ENCODE peak calls at places on chromosomes 7 and 10, in eight cellular contexts. I is astrocyte, G is heart right ventricle, K is esophagus squamous epithelium, D is lower lobe of right lung, J is MM.1S, U is fibroblast of pulmonary artery, L is cardiac muscle cell. B is an unnamed sample.

GRCh38 chr7:3438352-3438751 is 137.3 kb downstream of the SDK1 start:
- DNase-seq in I (no peak), G (no peak), K (no peak), D (no peak), J (no peak), U (no peak), L (peak), B (no peak)

GRCh38 chr10:115141254-115141653 is 48.1 kb downstream of the ATRNL1 start:
- DNase-seq in I (peak), G (no peak), K (no peak), D (no peak), J (peak), U (peak), L (peak), B (peak)

GRCh38 chr10:33465747-33466146 is 131.3 kb upstream of the NRP1 start:
- DNase-seq in I (no peak), G (no peak), K (no peak), D (no peak), J (no peak), U (no peak), L (no peak), B (no peak)

GRCh38 chr7:112790651-112790973 is 419 bp upstream of the TMEM168 start:
- DNase-seq in I (no peak), G (no peak), K (no peak), D (no peak), J (peak), U (no peak), L (no peak), B (peak)

GRCh38 chr10:3364768-3365480 is 192.3 kb upstream of the PITRM1 start:
- DNase-seq in I (no peak), G (no peak), K (no peak), D (no peak), J (no peak), U (no peak), L (no peak), B (no peak)

GRCh38 chr7:151756076-151756731 is 120.7 kb downstream of the PRKAG2 start:
- DNase-seq in I (peak), G (no peak), K (no peak), D (peak), J (no peak), U (peak), L (no peak), B (peak)

GRCh38 chr7:134514663-134515062 is 12.7 kb upstream of the AKR1B10 start:
- DNase-seq in I (peak), G (no peak), K (no peak), D (no peak), J (peak), U (peak), L (peak), B (peak)

GRCh38 chr7:129790136-129790535 is 162.6 kb downstream of the UBE2H start:
- DNase-seq in I (peak), G (no peak), K (no peak), D (no peak), J (no peak), U (no peak), L (no peak), B (no peak)

GRCh38 chr10:42754155-42755027 is 28.2 kb upstream of the BMS1 start:
- DNase-seq in I (no peak), G (peak), K (no peak), D (peak), J (no peak), U (peak), L (peak), B (peak)

GRCh38 chr10:71382757-71383156 is 14.0 kb upstream of the CDH23 start:
- DNase-seq in I (no peak), G (no peak), K (no peak), D (no peak), J (no peak), U (no peak), L (no peak), B (no peak)

GRCh38 chr7:101814996-101815825 is 2.2 kb upstream of the CUX1 start:
- DNase-seq in I (no peak), G (peak), K (no peak), D (peak), J (peak), U (no peak), L (peak), B (no peak)

GRCh38 chr7:94228678-94229077 is 166.0 kb upstream of the COL1A2 start:
- DNase-seq in I (peak), G (no peak), K (no peak), D (no peak), J (no peak), U (no peak), L (no peak), B (peak)

GRCh38 chr10:116994113-116994890 is 10.7 kb downstream of the SHTN1 start:
- DNase-seq in I (no peak), G (no peak), K (no peak), D (no peak), J (no peak), U (no peak), L (no peak), B (no peak)

GRCh38 chr10:62813981-62814380 is 2.2 kb downstream of the EGR2 start:
- DNase-seq in I (no peak), G (no peak), K (no peak), D (no peak), J (no peak), U (no peak), L (no peak), B (no peak)

GRCh38 chr10:35835545-35835944 is 193.4 kb upstream of the FZD8 start:
- DNase-seq in I (no peak), G (no peak), K (no peak), D (no peak), J (no peak), U (no peak), L (no peak), B (no peak)

GRCh38 chr7:132386249-132386681 is 190.0 kb downstream of the PLXNA4 start:
- DNase-seq in I (peak), G (peak), K (no peak), D (peak), J (no peak), U (peak), L (peak), B (no peak)

GRCh38 chr7:88184848-88185304 is 35.0 kb downstream of the SRI start:
- DNase-seq in I (peak), G (no peak), K (no peak), D (no peak), J (peak), U (peak), L (no peak), B (no peak)

GRCh38 chr10:71623098-71623985 is 96.2 kb downstream of the C10orf105 start:
- DNase-seq in I (peak), G (no peak), K (no peak), D (no peak), J (no peak), U (peak), L (peak), B (peak)

GRCh38 chr7:50614721-50615518 is 49.7 kb upstream of the DDC start:
- DNase-seq in I (no peak), G (no peak), K (no peak), D (no peak), J (peak), U (no peak), L (peak), B (no peak)

GRCh38 chr7:158815046-158815445 is 14.3 kb downstream of the ESYT2 start:
- DNase-seq in I (peak), G (no peak), K (no peak), D (no peak), J (no peak), U (peak), L (peak), B (peak)

GRCh38 chr7:100087055-100087750 is 1.6 kb upstream of the COPS6 start:
- DNase-seq in I (peak), G (no peak), K (no peak), D (no peak), J (no peak), U (peak), L (no peak), B (peak)

GRCh38 chr7:867001-867405 is 9.4 kb upstream of the GET4 start:
- DNase-seq in I (peak), G (peak), K (no peak), D (no peak), J (no peak), U (peak), L (no peak), B (peak)

GRCh38 chr10:59648711-59649201 is 60.9 kb downstream of the SLC16A9 start:
- DNase-seq in I (peak), G (no peak), K (no peak), D (no peak), J (no peak), U (peak), L (peak), B (peak)

GRCh38 chr10:26357203-26357602 is 80.9 kb upstream of the APBB1IP start:
- DNase-seq in I (no peak), G (no peak), K (no peak), D (no peak), J (no peak), U (no peak), L (no peak), B (no peak)

GRCh38 chr10:26359670-26360069 is 78.5 kb upstream of the APBB1IP start:
- DNase-seq in I (no peak), G (no peak), K (no peak), D (no peak), J (no peak), U (no peak), L (no peak), B (no peak)

DNA sequence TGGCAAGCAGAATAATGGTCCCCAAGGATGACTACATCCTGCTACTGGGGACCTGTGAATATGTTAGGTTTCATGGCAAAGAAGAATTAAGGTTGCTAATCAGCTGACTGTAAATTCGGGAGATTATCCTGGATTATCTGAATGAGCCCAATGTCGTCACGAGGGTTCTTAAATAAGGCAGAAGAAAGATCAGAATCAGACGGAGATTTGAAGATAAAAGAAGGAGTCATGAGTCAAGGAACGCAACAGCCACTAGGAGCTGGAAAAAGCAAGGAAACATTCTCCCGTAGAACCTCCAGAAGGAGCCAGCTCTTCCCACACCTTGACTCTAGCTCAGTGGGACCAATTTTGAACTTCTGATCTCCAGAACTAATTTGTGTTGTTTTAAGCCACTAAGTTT is 82.9 kb upstream of the APBB1IP start:
- DNase-seq in I (no peak), G (no peak), K (no peak), D (no peak), J (no peak), U (no peak), L (no peak), B (no peak)
- H3K4me3 ChIP-seq in I (no peak), G (no peak), K (no peak), D (no peak), J (no peak), U (no peak), L (no peak), B (no peak)

DNA sequence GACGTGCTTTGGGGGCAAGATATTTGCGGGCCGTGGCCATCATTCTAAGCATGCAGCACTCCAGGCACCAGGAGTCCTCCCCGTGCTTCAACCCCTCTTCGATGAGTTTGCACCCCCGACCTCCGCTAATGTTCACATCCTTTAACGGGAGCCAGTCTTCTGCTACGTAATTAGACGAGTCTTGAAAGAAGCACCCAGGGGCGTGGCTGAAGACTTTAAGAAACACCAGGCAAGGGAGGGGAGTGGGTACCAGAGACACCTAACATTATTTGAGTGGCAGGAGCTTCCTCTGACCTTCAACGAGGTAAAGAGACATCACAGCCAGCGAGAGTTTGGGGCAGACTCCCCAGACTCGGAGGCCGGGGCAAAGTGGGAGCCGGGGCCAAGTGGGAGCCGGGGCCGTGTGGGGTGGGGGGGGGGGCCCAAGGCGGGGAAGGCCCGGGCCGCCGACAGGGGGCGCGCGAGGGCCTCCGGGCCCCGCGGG is 31.1 kb upstream of the TOMM7 start:
- DNase-seq in I (no peak), G (no peak), K (no peak), D (no peak), J (peak), U (peak), L (peak), B (no peak)
- TF ChIP-seq CTCF in I (no peak), G (no peak), K (no peak), D (no peak), J (peak), U (no peak), L (no peak), B (peak)

DNA sequence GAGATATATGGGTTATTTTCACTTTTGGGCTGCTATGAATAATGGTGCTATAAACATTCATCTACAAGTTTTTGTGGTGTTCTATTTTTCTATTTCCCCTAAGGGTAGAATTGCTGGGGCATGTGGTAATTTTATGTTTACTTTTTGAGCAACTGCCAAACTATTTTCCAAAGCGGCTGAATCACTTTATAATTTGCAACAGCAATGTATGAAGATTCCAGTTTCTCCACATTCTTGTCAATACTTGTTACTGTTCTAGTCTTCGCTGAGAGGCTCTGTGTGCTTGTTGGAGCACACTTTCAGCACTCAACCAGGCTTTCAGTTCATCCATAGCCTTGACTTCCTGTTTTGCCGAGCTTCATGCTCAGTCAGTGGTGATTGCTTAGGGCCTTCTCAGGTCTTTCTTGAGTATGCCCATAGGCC is 39.0 kb downstream of the ADK start:
- DNase-seq in I (peak), G (no peak), K (no peak), D (no peak), J (peak), U (peak), L (no peak), B (peak)
- H3K4me3 ChIP-seq in I (peak), G (no peak), K (no peak), D (no peak), J (peak), U (peak), L (no peak), B (peak)

DNA sequence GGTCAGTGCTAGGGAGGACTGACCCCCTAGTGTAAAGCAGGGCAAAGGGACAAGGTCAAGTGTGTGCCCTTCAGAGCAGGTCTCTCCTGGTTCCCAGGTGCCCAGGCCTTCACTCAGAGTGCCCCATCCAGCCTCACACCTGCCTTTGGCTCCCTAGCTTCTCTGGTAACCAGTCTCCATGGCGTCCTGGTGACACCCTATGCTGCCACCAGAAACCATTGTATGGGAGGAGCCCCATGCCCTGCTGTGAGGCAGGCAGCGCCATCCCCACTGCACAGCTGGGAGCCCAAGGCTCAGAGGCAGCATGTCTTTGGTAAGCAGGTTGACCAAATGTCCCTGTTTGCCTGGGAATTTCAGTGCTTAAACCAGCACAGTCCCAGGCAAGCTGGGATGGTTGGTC is 33.1 kb upstream of the HMX3 start:
- DNase-seq in I (no peak), G (no peak), K (no peak), D (no peak), J (no peak), U (no peak), L (no peak), B (no peak)
- TF ChIP-seq CTCF in I (no peak), G (no peak), K (no peak), D (no peak), J (no peak), U (no peak), L (no peak), B (no peak)

GRCh38 chr10:97684866-97685394 is 2.1 kb downstream of the AVPI1 start:
- DNase-seq in I (no peak), G (no peak), K (no peak), D (no peak), J (no peak), U (peak), L (no peak), B (peak)

GRCh38 chr10:97682042-97682441 is 5.0 kb downstream of the AVPI1 start:
- DNase-seq in I (no peak), G (no peak), K (no peak), D (no peak), J (no peak), U (no peak), L (no peak), B (no peak)

GRCh38 chr10:97686301-97686961 is 610 bp downstream of the AVPI1 start:
- DNase-seq in I (no peak), G (no peak), K (no peak), D (no peak), J (peak), U (peak), L (no peak), B (no peak)

GRCh38 chr10:97685395-97685958 is 1.6 kb downstream of the AVPI1 start:
- DNase-seq in I (no peak), G (no peak), K (no peak), D (no peak), J (no peak), U (peak), L (peak), B (peak)

DNA sequence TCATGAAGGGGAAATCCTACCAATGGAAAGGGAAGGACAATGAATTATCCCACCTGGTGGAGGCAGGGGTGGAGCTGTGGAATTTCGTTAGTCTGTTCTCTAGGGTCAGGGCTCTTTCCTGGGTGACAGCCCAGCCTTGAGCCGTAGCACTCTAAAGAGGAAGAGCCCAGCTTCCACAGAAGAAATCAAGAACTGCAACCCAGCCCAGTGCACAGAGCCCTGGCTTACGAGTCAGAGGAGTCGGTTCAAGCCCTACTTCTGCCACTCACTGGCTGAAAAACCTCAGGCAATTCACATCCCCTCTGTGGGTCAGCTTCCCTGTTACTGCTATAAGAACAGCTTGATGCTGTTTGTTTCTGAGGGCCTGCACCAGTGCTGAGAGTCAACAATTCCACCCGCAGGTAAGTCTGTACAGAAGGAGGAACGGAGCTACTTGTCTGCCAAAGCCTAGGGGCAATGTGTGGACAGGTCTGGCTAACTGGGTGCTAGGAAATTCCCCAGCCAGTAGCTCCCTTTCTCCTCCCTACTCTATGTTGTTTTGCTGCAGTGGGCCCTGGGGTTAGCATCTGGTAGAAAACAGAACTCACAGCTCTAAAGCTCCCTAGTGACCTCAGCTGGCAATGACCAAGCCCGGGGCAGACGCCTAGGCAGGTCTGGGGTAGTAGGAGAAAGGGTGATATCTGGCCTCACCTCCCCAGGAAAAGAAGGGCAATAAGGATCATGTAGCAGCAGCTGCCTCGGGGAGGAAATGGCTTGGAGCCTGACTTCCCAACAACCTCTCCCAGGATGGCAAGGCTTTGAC is 3.3 kb downstream of the AVPI1 start:
- DNase-seq in I (peak), G (no peak), K (no peak), D (peak), J (no peak), U (peak), L (no peak), B (peak)
- H3K4me3 ChIP-seq in I (no peak), G (no peak), K (no peak), D (peak), J (no peak), U (no peak), L (no peak), B (peak)

GRCh38 chr10:73234695-73235094 is 12.4 kb downstream of the DNAJC9 start:
- DNase-seq in I (no peak), G (no peak), K (no peak), D (no peak), J (no peak), U (no peak), L (no peak), B (no peak)

GRCh38 chr10:73228247-73228646 is 18.8 kb downstream of the DNAJC9 start:
- DNase-seq in I (no peak), G (no peak), K (no peak), D (no peak), J (no peak), U (peak), L (no peak), B (peak)

GRCh38 chr10:73233883-73234282 is 13.2 kb downstream of the DNAJC9 start:
- DNase-seq in I (no peak), G (no peak), K (no peak), D (no peak), J (no peak), U (no peak), L (no peak), B (no peak)

GRCh38 chr10:73229567-73229966 is 17.5 kb downstream of the DNAJC9 start:
- DNase-seq in I (no peak), G (no peak), K (no peak), D (no peak), J (no peak), U (no peak), L (no peak), B (no peak)

DNA sequence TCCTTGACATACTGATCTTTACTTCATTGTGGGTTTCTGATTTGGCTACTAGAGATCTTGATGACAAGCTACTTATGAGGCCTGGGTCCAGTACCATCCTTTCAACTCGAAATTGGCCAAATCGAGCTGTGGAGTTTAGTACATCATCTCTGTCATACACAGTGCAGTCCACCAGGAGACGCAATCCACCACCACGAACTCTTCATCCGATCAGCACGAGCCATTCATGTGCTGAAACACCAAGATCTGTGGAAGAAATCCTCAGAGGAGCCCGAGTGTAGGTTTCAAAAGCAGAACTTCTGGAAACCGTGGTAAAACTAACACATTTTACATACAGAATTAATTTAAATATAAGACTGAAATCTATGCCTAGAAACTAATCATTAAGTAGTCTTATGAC is 14.2 kb downstream of the DNAJC9 start:
- DNase-seq in I (no peak), G (no peak), K (no peak), D (no peak), J (no peak), U (no peak), L (no peak), B (peak)
- TF ChIP-seq CTCF in I (no peak), G (no peak), K (no peak), D (no peak), J (no peak), U (no peak), L (no peak), B (peak)

GRCh38 chr7:96076350-96076707 is 245.6 kb downstream of the SLC25A13 start:
- DNase-seq in I (no peak), G (no peak), K (no peak), D (no peak), J (no peak), U (no peak), L (no peak), B (no peak)
- H3K4me3 ChIP-seq in I (peak), G (no peak), K (no peak), D (peak), J (peak), U (peak), L (peak), B (peak)

B was measured in choroid plexus epithelial cell.